ENCODE peak calls at places on chromosomes 13 and 19, in nine cellular contexts. E, I, Y, M, R, A, Q, L and T are unnamed samples.

GRCh38 chr19:3361384-3362216 is 4.8 kb upstream of the NFIC start:
- DNase-seq in M (no peak), R (no peak), E (no peak), A (no peak), L (no peak), I (no peak), Q (no peak), Y (no peak), T (no peak)

GRCh38 chr13:108787709-108788394 is 158.4 kb downstream of the MYO16 start:
- DNase-seq in I (no peak), M (no peak), E (no peak), Q (no peak), L (no peak), A (no peak), R (no peak), Y (no peak), T (no peak)

GRCh38 chr19:662207-662961 is 630 bp downstream of the RNF126 start:
- DNase-seq in Y (peak; percentile 87), L (peak; percentile 84), Q (no peak), E (no peak), A (peak; percentile 33), M (peak; percentile 35), I (no peak), R (peak; percentile 80), T (peak; percentile 37)

GRCh38 chr19:33557720-33558119 is 36.1 kb upstream of the PEPD start:
- DNase-seq in M (no peak), L (peak; percentile 15), Q (no peak), R (no peak), I (no peak), E (no peak), A (no peak), Y (no peak), T (no peak)

GRCh38 chr13:91272235-91272777 is 75.2 kb upstream of the MIR17HG start:
- DNase-seq in Y (no peak), A (no peak), E (no peak), R (no peak), M (no peak), Q (no peak), I (no peak), L (no peak), T (no peak)

GRCh38 chr13:45220403-45220802 is 19.6 kb upstream of the KCTD4 start:
- DNase-seq in I (no peak), E (no peak), R (no peak), A (no peak), Y (no peak), Q (no peak), L (no peak), M (no peak), T (no peak)

GRCh38 chr19:44904426-44904994 is 1.1 kb upstream of the APOE start:
- DNase-seq in L (no peak), E (no peak), M (no peak), A (no peak), Q (no peak), R (no peak), Y (no peak), I (no peak), T (no peak)

GRCh38 chr19:5778402-5778801 is 6.1 kb downstream of the PRR22 start:
- DNase-seq in Q (no peak), R (no peak), L (no peak), I (no peak), E (no peak), M (no peak), Y (no peak), A (no peak), T (no peak)

GRCh38 chr19:3699071-3699740 is 1.1 kb downstream of the PIP5K1C start:
- DNase-seq in I (peak; percentile 57), R (peak; percentile 48), Y (peak; percentile 76), Q (no peak), A (peak; percentile 62), L (peak; percentile 80), M (peak; percentile 76), E (peak; percentile 53), T (peak; percentile 52)

GRCh38 chr13:50081106-50081898 is 66.1 kb downstream of the KCNRG start:
- DNase-seq in E (no peak), R (peak; percentile 71), A (peak; percentile 55), Y (peak; percentile 53), L (peak; percentile 80), Q (no peak), I (peak; percentile 41), M (no peak), T (no peak)

GRCh38 chr13:42970824-42971669 is 21.0 kb downstream of the EPSTI1 start:
- DNase-seq in Y (peak; percentile 58), A (no peak), I (no peak), E (peak; percentile 51), L (no peak), M (peak; percentile 49), Q (peak; percentile 20), R (peak; percentile 70), T (peak; percentile 62)

DNA sequence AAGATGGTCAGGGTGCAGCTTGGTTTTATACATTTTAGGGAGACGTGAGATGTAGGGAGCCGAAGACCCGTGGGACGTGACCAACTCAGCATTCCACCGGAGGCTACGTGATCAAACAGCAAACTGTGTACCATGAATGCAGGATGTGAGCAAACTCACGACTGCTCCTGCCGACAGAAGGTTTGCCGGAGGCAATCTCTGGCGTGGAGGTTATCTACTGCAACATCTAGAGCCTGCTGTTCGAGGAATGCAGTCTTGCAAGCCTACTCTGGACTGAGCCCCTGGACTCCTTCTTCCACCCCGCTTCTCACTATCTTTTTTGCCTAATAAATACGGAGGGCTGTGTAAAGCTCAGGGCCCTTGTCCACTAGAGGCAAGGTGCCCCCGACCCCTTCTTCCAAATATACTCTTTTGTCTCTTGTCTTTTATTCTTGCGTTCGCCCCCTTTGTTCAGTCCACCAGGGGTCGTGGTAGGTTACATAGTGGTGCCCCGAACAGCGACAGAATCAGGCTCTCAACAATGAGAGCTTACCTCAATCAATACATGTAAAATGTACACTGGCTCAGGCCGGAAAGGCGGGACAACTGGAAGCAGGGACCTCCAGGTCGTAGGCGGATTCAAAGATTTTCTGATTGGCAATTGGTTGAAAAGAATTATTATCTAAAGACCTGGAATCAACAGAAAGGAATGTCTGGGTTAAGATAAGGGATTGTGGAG is 8.9 kb upstream of the OR1I1 start:
- DNase-seq in M (no peak), Q (no peak), Y (no peak), L (no peak), R (no peak), E (no peak), I (no peak), A (no peak), T (no peak)
- TF ChIP-seq CTCF in M (no peak), Q (no peak), Y (no peak), L (no peak), R (no peak), E (no peak), I (no peak), A (no peak), T (no peak)

GRCh38 chr13:53254495-53254894 is 225.9 kb downstream of the OLFM4 start:
- DNase-seq in R (no peak), E (no peak), Q (no peak), A (no peak), I (no peak), M (no peak), L (no peak), Y (no peak), T (no peak)

GRCh38 chr13:53255795-53256194 is 227.2 kb downstream of the OLFM4 start:
- DNase-seq in L (no peak), E (no peak), R (no peak), I (no peak), M (no peak), A (no peak), Q (no peak), Y (no peak), T (no peak)

GRCh38 chr13:53249236-53249635 is 220.6 kb downstream of the OLFM4 start:
- DNase-seq in I (no peak), Q (no peak), L (no peak), E (no peak), M (no peak), Y (no peak), R (no peak), A (no peak), T (no peak)

GRCh38 chr13:53250977-53251376 is 222.4 kb downstream of the OLFM4 start:
- DNase-seq in R (no peak), A (no peak), Q (no peak), M (no peak), L (no peak), I (no peak), Y (no peak), E (no peak), T (no peak)

GRCh38 chr13:53250272-53250875 is 221.8 kb downstream of the OLFM4 start:
- DNase-seq in Y (no peak), E (peak; percentile 78), L (no peak), M (peak; percentile 75), Q (peak; percentile 64), I (peak; percentile 13), R (peak; percentile 28), A (no peak), T (peak; percentile 76)
- TF ChIP-seq CTCF in Y (peak; percentile 95), E (peak; percentile 53), L (peak; percentile 80), M (peak; percentile 82), Q (peak; percentile 64), I (peak; percentile 86), R (peak; percentile 63), A (peak; percentile 68), T (peak; percentile 67)

GRCh38 chr19:13825489-13826475 is 30.5 kb downstream of the ZSWIM4 start:
- DNase-seq in L (no peak), E (no peak), R (no peak), Y (no peak), I (no peak), M (peak; percentile 20), A (no peak), Q (no peak), T (no peak)
- TF ChIP-seq CTCF in L (peak; percentile 13), E (no peak), R (no peak), Y (no peak), I (no peak), M (no peak), A (no peak), Q (peak; percentile 15), T (no peak)

GRCh38 chr13:102693250-102693649 is 1.6 kb downstream of the METTL21C start:
- DNase-seq in I (no peak), Y (no peak), E (no peak), A (no peak), M (no peak), R (no peak), L (no peak), Q (no peak), T (no peak)
- TF ChIP-seq CTCF in I (no peak), Y (no peak), E (no peak), A (no peak), M (no peak), R (no peak), L (no peak), Q (no peak), T (no peak)

GRCh38 chr13:38872693-38873092 is 117.9 kb downstream of the STOML3 start:
- DNase-seq in E (peak; percentile 46), M (peak; percentile 21), A (peak; percentile 25), R (no peak), L (no peak), Q (peak; percentile 39), Y (peak; percentile 13), I (peak; percentile 24), T (peak; percentile 43)
- TF ChIP-seq CTCF in E (peak; percentile 28), M (peak; percentile 47), A (peak; percentile 44), R (no peak), L (peak; percentile 42), Q (peak; percentile 76), Y (peak; percentile 66), I (peak; percentile 61), T (peak; percentile 49)